ENCODE peak calls at places on chromosomes 3 and 15, in four cellular contexts. M, D, U and P are unnamed samples.

GRCh38 chr3:119783883-119784282 is 2.0 kb downstream of the NR1I2 start:
- DNase-seq in M (no peak), D (no peak), U (no peak), P (no peak)

GRCh38 chr15:74785716-74786032 is 3.8 kb downstream of the CSK start:
- DNase-seq in M (no peak), D (peak), U (no peak), P (peak)

GRCh38 chr3:113245775-113246174 is 34.4 kb downstream of the BOC start:
- DNase-seq in M (no peak), D (no peak), U (no peak), P (no peak)

GRCh38 chr3:43223670-43224364 is 62.5 kb upstream of the SNRK start:
- DNase-seq in M (no peak), D (no peak), U (no peak), P (no peak)

GRCh38 chr3:48919215-48920138 is 835 bp downstream of the ARIH2 start:
- DNase-seq in M (peak), D (peak), U (peak), P (peak)

GRCh38 chr3:188133219-188133618 is 20.7 kb upstream of the LPP start:
- DNase-seq in M (no peak), D (no peak), U (no peak), P (no peak)

GRCh38 chr3:5567113-5567512 is 379.6 kb downstream of the EDEM1 start:
- DNase-seq in M (no peak), D (no peak), U (no peak), P (no peak)

GRCh38 chr15:78671626-78672211 is 30.7 kb upstream of the CHRNB4 start:
- DNase-seq in M (no peak), D (no peak), U (no peak), P (no peak)

GRCh38 chr3:51311055-51311454 is 74.0 kb upstream of the MANF start:
- DNase-seq in M (peak), D (peak), U (peak), P (peak)

GRCh38 chr3:35296533-35296932 is 342.8 kb upstream of the ARPP21 start:
- DNase-seq in M (no peak), D (no peak), U (no peak), P (peak)

GRCh38 chr3:12870942-12871341 is 29.6 kb upstream of the RPL32 start:
- DNase-seq in M (no peak), D (peak), U (no peak), P (no peak)

GRCh38 chr3:157662171-157662570 is 159.0 kb upstream of the VEPH1 start:
- DNase-seq in M (no peak), D (no peak), U (no peak), P (no peak)
- TF ChIP-seq CTCF in M (no peak), D (no peak), U (no peak), P (no peak)

GRCh38 chr3:161854232-161854771 is 357.7 kb downstream of the OTOL1 start:
- DNase-seq in M (peak), D (peak), U (no peak), P (peak)
- TF ChIP-seq CTCF in M (no peak), D (peak), U (no peak), P (peak)

GRCh38 chr15:25695875-25696760 is 167.0 kb downstream of the ATP10A start:
- DNase-seq in M (no peak), D (no peak), U (no peak), P (no peak)

GRCh38 chr15:25694238-25694584 is 168.9 kb downstream of the ATP10A start:
- DNase-seq in M (no peak), D (no peak), U (no peak), P (no peak)

GRCh38 chr15:25691544-25692430 is 171.3 kb downstream of the ATP10A start:
- DNase-seq in M (no peak), D (no peak), U (no peak), P (no peak)

GRCh38 chr15:25694823-25695312 is 168.3 kb downstream of the ATP10A start:
- DNase-seq in M (no peak), D (no peak), U (no peak), P (no peak)

GRCh38 chr15:25693321-25694237 is 169.5 kb downstream of the ATP10A start:
- DNase-seq in M (no peak), D (no peak), U (no peak), P (no peak)
- TF ChIP-seq CTCF in M (no peak), D (peak), U (peak), P (peak)

GRCh38 chr3:138923531-138923994 is 23.4 kb downstream of the FOXL2 start:
- DNase-seq in M (peak), D (peak), U (peak), P (peak)

GRCh38 chr3:138916824-138917223 is 30.1 kb downstream of the FOXL2 start:
- DNase-seq in M (peak), D (no peak), U (no peak), P (no peak)

GRCh38 chr3:138921316-138922292 is 25.3 kb downstream of the FOXL2 start:
- DNase-seq in M (peak), D (no peak), U (no peak), P (no peak)

GRCh38 chr3:138915503-138916498 is 31.1 kb downstream of the FOXL2 start:
- DNase-seq in M (peak), D (peak), U (peak), P (peak)

DNA sequence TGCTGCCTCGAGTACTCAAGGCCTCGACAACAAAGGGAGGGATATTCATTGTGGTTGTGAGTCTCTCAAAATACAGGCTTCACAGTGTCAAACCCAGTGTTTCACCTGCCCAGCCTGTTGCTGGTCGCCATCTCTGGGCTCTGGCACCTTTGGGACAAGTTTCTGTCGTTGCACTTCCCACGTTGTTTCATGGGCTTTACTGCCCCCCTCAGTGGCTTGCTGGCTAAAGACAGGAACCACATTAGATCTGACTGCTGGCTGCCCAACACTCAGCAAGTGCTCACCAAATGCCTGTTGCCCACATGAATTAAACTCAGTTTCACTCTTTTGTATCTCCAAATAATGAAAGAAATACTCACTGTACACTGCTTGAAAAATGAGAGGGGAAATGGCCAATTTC is 27.6 kb downstream of the FOXL2 start:
- DNase-seq in M (no peak), D (no peak), U (no peak), P (no peak)
- TF ChIP-seq CTCF in M (no peak), D (no peak), U (no peak), P (no peak)

GRCh38 chr3:50157821-50158556 is 2.9 kb downstream of the SEMA3F start:
- DNase-seq in M (peak), D (no peak), U (no peak), P (no peak)

GRCh38 chr3:50161320-50161719 is 6.2 kb downstream of the SEMA3F start:
- DNase-seq in M (peak), D (no peak), U (no peak), P (no peak)

GRCh38 chr3:50158747-50159146 is 3.6 kb downstream of the SEMA3F start:
- DNase-seq in M (peak), D (no peak), U (no peak), P (no peak)

GRCh38 chr3:50162034-50162883 is 7.1 kb downstream of the SEMA3F start:
- DNase-seq in M (no peak), D (no peak), U (no peak), P (no peak)

GRCh38 chr3:50160561-50160983 is 5.4 kb downstream of the SEMA3F start:
- DNase-seq in M (no peak), D (no peak), U (no peak), P (no peak)
- TF ChIP-seq CTCF in M (no peak), D (no peak), U (no peak), P (no peak)

GRCh38 chr3:151210676-151211381 is 7.8 kb upstream of the GPR171 start:
- DNase-seq in M (no peak), D (no peak), U (no peak), P (no peak)
- TF ChIP-seq CTCF in M (no peak), D (no peak), U (peak), P (peak)

DNA sequence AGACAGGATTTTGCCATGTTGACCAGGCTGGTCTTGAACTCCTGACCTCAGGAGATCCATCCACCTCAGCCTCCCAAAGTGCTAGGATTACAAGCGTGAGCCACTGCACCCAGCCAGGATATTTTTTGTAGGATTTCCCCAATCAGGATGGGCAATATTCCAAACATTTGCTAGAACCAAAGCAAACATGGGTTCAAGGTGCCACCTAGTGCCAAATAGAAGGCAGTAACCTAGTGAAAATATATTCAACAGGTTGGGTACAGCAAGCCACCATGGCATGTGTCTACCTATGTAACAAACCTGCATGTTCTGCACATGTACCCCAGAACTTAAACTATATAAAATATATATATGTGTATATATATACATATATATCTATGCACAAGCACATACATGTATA is 185.9 kb upstream of the CADM2 start:
- DNase-seq in M (peak), D (no peak), U (no peak), P (no peak)
- TF ChIP-seq CTCF in M (no peak), D (no peak), U (no peak), P (peak)